ENCODE peak calls at places on chromosome 16, in six cellular contexts. U is stimulated activated effector memory CD8-positive, alpha-beta T cell treated with anti-CD3 and anti-CD28 coated beads, Interleukin-12 subunit alpha, Interleukin-12 subunit beta, amount 100 ng/mL, for 72 hours; D is astrocyte of the spinal cord; E is activated naive CD4-positive, alpha-beta T cell treated with anti-CD3 and anti-CD28 coated beads, Interleukin-2, amount 10 ng/mL, durations not matched to agents 7 days and 5 days; H is mucosa of descending colon; M is smooth muscle cell of the brain vasculature. P is an unnamed sample.

GRCh38 chr16:20409398-20410152 is at the start of gene ACSM5:
- DNase-seq in H (peak; percentile 35), M (no peak), U (no peak), D (no peak), E (no peak), P (no peak)

GRCh38 chr16:11914759-11915643 is 755 bp downstream of the GSPT1 start:
- DNase-seq in M (no peak), D (peak; percentile 43), E (peak; percentile 58), U (peak; percentile 12), H (peak; percentile 57), P (no peak)

GRCh38 chr16:30112197-30113030 is 923 bp downstream of the GDPD3 start:
- DNase-seq in H (peak; percentile 81), U (peak; percentile 62), E (peak; percentile 72), D (peak; percentile 30), M (no peak), P (no peak)

GRCh38 chr16:3038256-3038655 is 1.5 kb upstream of the BICDL2 start:
- DNase-seq in U (no peak), D (no peak), E (no peak), M (no peak), H (peak; percentile 73), P (no peak)

GRCh38 chr16:31869511-31870201 is 4.0 kb upstream of the ZNF267 start:
- DNase-seq in H (peak; percentile 53), U (peak; percentile 34), M (no peak), D (peak; percentile 79), E (peak; percentile 87), P (no peak)

GRCh38 chr16:87707097-87707496 is 58.7 kb downstream of the KLHDC4 start:
- DNase-seq in E (no peak), M (no peak), H (no peak), U (no peak), D (no peak), P (no peak)

GRCh38 chr16:52546291-52546941 is 527 bp downstream of the TOX3 start:
- DNase-seq in E (no peak), U (no peak), D (no peak), H (peak; percentile 32), M (no peak), P (no peak)

GRCh38 chr16:85515830-85516397 is 97.2 kb upstream of the GSE1 start:
- DNase-seq in H (no peak), E (no peak), U (no peak), D (no peak), M (no peak), P (no peak)

GRCh38 chr16:85724936-85725335 is 26.0 kb downstream of the C16orf74 start:
- DNase-seq in U (no peak), D (no peak), H (no peak), M (no peak), E (no peak), P (no peak)

GRCh38 chr16:75019586-75019985 is 20.8 kb downstream of the ZNRF1 start:
- DNase-seq in U (no peak), E (no peak), H (no peak), D (no peak), M (no peak), P (no peak)

GRCh38 chr16:87824016-87824990 is 45.0 kb downstream of the SLC7A5 start:
- DNase-seq in U (no peak), E (no peak), H (no peak), M (no peak), D (no peak), P (no peak)

GRCh38 chr16:1656808-1657617 is 21.1 kb upstream of the JPT2 start:
- DNase-seq in D (no peak), E (no peak), M (no peak), H (no peak), U (no peak), P (no peak)

P was measured in T47D.